ENCODE peak calls at places on chromosomes 12 and 14, in eight cellular contexts. N is tibial nerve, T is A549, S is lower leg skin, H is spleen, M is heart left ventricle, A is esophagus squamous epithelium, D is upper lobe of left lung. Z is an unnamed sample.

GRCh38 chr14:53902307-53902706 is 54.3 kb downstream of the BMP4 start:
- DNase-seq in N (no peak), T (no peak), S (no peak), H (no peak), M (no peak), A (no peak), D (no peak), Z (no peak)

GRCh38 chr12:7017870-7018349 is 366 bp downstream of the LPCAT3 start:
- DNase-seq in N (peak), T (peak), S (no peak), H (no peak), M (no peak), A (no peak), D (peak), Z (peak)

GRCh38 chr12:3117628-3118027 is 40.4 kb downstream of the TSPAN9 start:
- DNase-seq in N (no peak), T (no peak), S (no peak), H (no peak), M (no peak), A (no peak), D (no peak), Z (no peak)

GRCh38 chr14:72516936-72517408 is 376.9 kb downstream of the DPF3 start:
- DNase-seq in N (peak), T (no peak), S (peak), H (peak), M (peak), A (no peak), D (peak), Z (peak)

GRCh38 chr14:77478796-77479195 is 19.8 kb downstream of the ISM2 start:
- DNase-seq in N (no peak), T (no peak), S (no peak), H (no peak), M (no peak), A (no peak), D (no peak), Z (no peak)

GRCh38 chr12:45572114-45572513 is 157.4 kb upstream of the ARID2 start:
- DNase-seq in N (no peak), T (no peak), S (no peak), H (no peak), M (no peak), A (no peak), D (no peak), Z (no peak)

GRCh38 chr14:68309631-68310030 is 483.2 kb downstream of the ZFP36L1 start:
- DNase-seq in N (no peak), T (no peak), S (no peak), H (no peak), M (peak), A (no peak), D (no peak), Z (no peak)

GRCh38 chr14:60648169-60648933 is 926 bp downstream of the SIX1 start:
- DNase-seq in N (no peak), T (peak), S (no peak), H (no peak), M (no peak), A (no peak), D (no peak), Z (no peak)

GRCh38 chr12:90163975-90164374 is 455.3 kb upstream of the ATP2B1 start:
- DNase-seq in N (no peak), T (no peak), S (no peak), H (no peak), M (no peak), A (no peak), D (no peak), Z (no peak)

GRCh38 chr14:74941676-74942097 is 13.7 kb downstream of the PGF start:
- DNase-seq in N (no peak), T (no peak), S (peak), H (peak), M (peak), A (no peak), D (peak), Z (peak)

GRCh38 chr12:41151789-41152188 is 36.3 kb upstream of the PDZRN4 start:
- DNase-seq in N (no peak), T (peak), S (no peak), H (no peak), M (no peak), A (no peak), D (no peak), Z (no peak)

GRCh38 chr14:95759952-95760351 is 46.0 kb upstream of the TCL1A start:
- DNase-seq in N (no peak), T (no peak), S (no peak), H (no peak), M (no peak), A (no peak), D (no peak), Z (no peak)

GRCh38 chr12:27823038-27823437 is 43.0 kb upstream of the MANSC4 start:
- DNase-seq in N (no peak), T (no peak), S (no peak), H (no peak), M (no peak), A (no peak), D (no peak), Z (no peak)

GRCh38 chr12:107356266-107356936 is 263.1 kb upstream of the CRY1 start:
- DNase-seq in N (no peak), T (no peak), S (no peak), H (no peak), M (no peak), A (no peak), D (no peak), Z (no peak)

GRCh38 chr12:107355612-107356011 is 262.3 kb upstream of the CRY1 start:
- DNase-seq in N (no peak), T (no peak), S (no peak), H (no peak), M (no peak), A (no peak), D (no peak), Z (no peak)

GRCh38 chr12:107359382-107359781 is 266.0 kb upstream of the CRY1 start:
- DNase-seq in N (no peak), T (no peak), S (no peak), H (no peak), M (no peak), A (no peak), D (no peak), Z (no peak)

GRCh38 chr12:107355004-107355565 is 261.7 kb upstream of the CRY1 start:
- DNase-seq in N (no peak), T (no peak), S (no peak), H (no peak), M (no peak), A (no peak), D (no peak), Z (no peak)

GRCh38 chr12:107356937-107357295 is 263.6 kb upstream of the CRY1 start:
- DNase-seq in N (no peak), T (no peak), S (no peak), H (no peak), M (no peak), A (no peak), D (no peak), Z (no peak)
- H3K4me3 ChIP-seq in N (no peak), T (no peak), S (no peak), H (no peak), M (no peak), A (no peak), D (no peak), Z (no peak)

GRCh38 chr14:59483819-59484610 is at the start of the genes JKAMP and L3HYPDH:
- DNase-seq in N (peak), T (peak), S (peak), H (peak), M (peak), A (peak), D (peak), Z (peak)

GRCh38 chr14:59482471-59483331 is 1.5 kb downstream of the L3HYPDH start:
- DNase-seq in N (peak), T (peak), S (no peak), H (no peak), M (peak), A (no peak), D (peak), Z (peak)

GRCh38 chr14:59482120-59482434 is 2.1 kb downstream of the L3HYPDH start:
- DNase-seq in N (no peak), T (peak), S (no peak), H (no peak), M (no peak), A (no peak), D (no peak), Z (no peak)

GRCh38 chr14:59484611-59485174 is 376 bp downstream of the JKAMP start:
- DNase-seq in N (no peak), T (no peak), S (no peak), H (no peak), M (no peak), A (no peak), D (no peak), Z (no peak)

GRCh38 chr14:59483360-59483759 is 848 bp downstream of the L3HYPDH start:
- DNase-seq in N (no peak), T (peak), S (no peak), H (no peak), M (no peak), A (no peak), D (no peak), Z (no peak)
- TF ChIP-seq POLR2A in N (no peak), T (no peak), S (no peak), H (no peak), M (no peak), A (no peak), D (no peak), Z (no peak)

GRCh38 chr14:24172261-24172860 is 481 bp downstream of the REC8 start:
- DNase-seq in N (no peak), T (no peak), S (no peak), H (no peak), M (no peak), A (no peak), D (no peak), Z (no peak)
- H3K4me3 ChIP-seq in N (peak), T (no peak), S (no peak), H (peak), M (peak), A (peak), D (no peak), Z (peak)

GRCh38 chr14:50062438-50063039 is 53.8 kb downstream of the VCPKMT start:
- DNase-seq in N (no peak), T (peak), S (peak), H (peak), M (no peak), A (peak), D (peak), Z (no peak)

GRCh38 chr14:50061664-50062437 is 54.5 kb downstream of the VCPKMT start:
- DNase-seq in N (no peak), T (no peak), S (peak), H (peak), M (no peak), A (peak), D (peak), Z (peak)

GRCh38 chr14:50063876-50064420 is 52.4 kb downstream of the VCPKMT start:
- DNase-seq in N (no peak), T (no peak), S (peak), H (peak), M (no peak), A (no peak), D (no peak), Z (no peak)

GRCh38 chr14:50059773-50060629 is 56.4 kb downstream of the VCPKMT start:
- DNase-seq in N (no peak), T (no peak), S (peak), H (peak), M (no peak), A (no peak), D (no peak), Z (no peak)

GRCh38 chr14:50060871-50061663 is 55.3 kb downstream of the VCPKMT start:
- DNase-seq in N (peak), T (peak), S (peak), H (peak), M (peak), A (no peak), D (peak), Z (peak)
- TF ChIP-seq POLR2A in N (no peak), T (no peak), S (no peak), H (no peak), M (no peak), A (no peak), D (no peak), Z (no peak)

GRCh38 chr12:76766161-76766560 is 2.2 kb downstream of the ZDHHC17 start:
- DNase-seq in N (no peak), T (no peak), S (no peak), H (no peak), M (no peak), A (no peak), D (no peak), Z (no peak)
- H3K4me3 ChIP-seq in N (no peak), T (no peak), S (no peak), H (no peak), M (no peak), A (no peak), D (no peak), Z (no peak)

GRCh38 chr14:24146978-24147760 is at the start of gene RNF31:
- DNase-seq in N (peak), T (peak), S (peak), H (peak), M (peak), A (peak), D (peak), Z (peak)
- TF ChIP-seq POLR2A in N (peak), T (peak), S (no peak), H (no peak), M (no peak), A (no peak), D (no peak), Z (no peak)

DNA sequence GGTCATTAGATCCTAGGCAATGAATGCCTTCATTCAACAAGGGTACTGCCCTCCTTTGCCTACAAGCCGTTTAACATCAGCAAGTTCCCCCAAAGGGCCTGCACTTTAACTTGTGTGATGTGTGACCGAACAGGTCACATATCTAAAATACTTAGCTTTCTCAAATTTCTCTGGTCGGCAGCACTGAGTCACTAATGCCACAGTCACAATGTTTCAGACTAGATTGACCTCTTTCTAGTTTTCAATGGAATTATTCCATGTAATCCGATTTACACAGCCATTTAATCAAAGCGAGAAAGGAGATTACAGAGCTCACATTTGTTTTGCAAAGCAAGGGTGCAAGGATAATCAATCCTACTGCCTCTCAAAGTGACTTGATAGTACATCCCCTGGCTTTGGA is 2.0 kb downstream of the KITLG start:
- DNase-seq in N (no peak), T (no peak), S (no peak), H (no peak), M (no peak), A (no peak), D (no peak), Z (peak)
- H3K4me3 ChIP-seq in N (peak), T (peak), S (peak), H (no peak), M (peak), A (peak), D (peak), Z (peak)

DNA sequence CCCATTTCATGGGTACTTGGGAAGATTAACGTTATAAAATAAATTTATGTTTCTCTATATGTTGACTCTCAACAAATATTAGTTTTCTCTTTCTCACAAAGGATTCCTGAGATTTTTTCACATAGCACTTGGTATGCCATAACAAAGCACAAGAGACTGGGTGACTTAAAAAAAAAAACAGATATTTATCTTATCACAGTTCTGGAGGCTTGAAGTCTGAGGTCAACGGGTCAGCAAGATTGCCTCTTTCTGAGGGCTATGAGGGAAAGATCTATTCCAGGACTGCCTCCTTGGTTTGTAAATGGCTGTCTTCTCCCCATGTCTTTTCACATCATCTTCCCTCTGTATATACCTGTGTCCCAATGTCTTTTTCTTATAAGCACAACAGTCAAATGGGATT is 153.5 kb upstream of the DIO2 start:
- DNase-seq in N (no peak), T (no peak), S (no peak), H (no peak), M (no peak), A (no peak), D (no peak), Z (no peak)
- TF ChIP-seq POLR2A in N (no peak), T (no peak), S (no peak), H (no peak), M (no peak), A (no peak), D (no peak), Z (no peak)

Z was measured in testis.